ENCODE peak calls at places on chromosomes 2 and 18, in six cellular contexts. J, X, D, A, F and P are unnamed samples.

GRCh38 chr2:237092920-237093781 is 7.5 kb downstream of the COPS8 start:
- DNase-seq in D (peak; percentile 87), A (no peak), X (no peak), J (no peak), F (peak; percentile 47), P (peak; percentile 90)

GRCh38 chr2:119223521-119224390 is at the start of gene STEAP3:
- DNase-seq in A (peak; percentile 86), J (peak; percentile 96), X (no peak), F (peak; percentile 93), D (peak; percentile 40), P (peak; percentile 36)

GRCh38 chr2:151861171-151861570 is 33.0 kb upstream of the ARL5A start:
- DNase-seq in A (no peak), J (no peak), D (no peak), F (no peak), X (no peak), P (no peak)

GRCh38 chr2:12177052-12177994 is 430.9 kb downstream of the LPIN1 start:
- DNase-seq in F (peak; percentile 80), X (no peak), A (peak; percentile 32), D (peak; percentile 62), J (peak; percentile 95), P (peak; percentile 70)

GRCh38 chr2:12513339-12513738 is 203.4 kb upstream of the TRIB2 start:
- DNase-seq in D (no peak), F (no peak), A (no peak), J (no peak), X (no peak), P (no peak)

GRCh38 chr2:190119257-190119656 is 56.7 kb upstream of the MSTN start:
- DNase-seq in X (no peak), F (no peak), A (peak; percentile 15), J (peak; percentile 29), D (peak; percentile 21), P (peak; percentile 21)

GRCh38 chr18:8426401-8426800 is 182.8 kb upstream of the RAB12 start:
- DNase-seq in J (peak; percentile 40), D (no peak), X (no peak), F (no peak), A (no peak), P (no peak)

GRCh38 chr2:160859086-160859485 is 301.1 kb upstream of the TANK start:
- DNase-seq in A (no peak), J (no peak), F (peak; percentile 8), X (no peak), D (peak; percentile 46), P (no peak)

GRCh38 chr2:239466046-239466754 is 65.4 kb upstream of the HDAC4 start:
- DNase-seq in A (no peak), X (no peak), F (no peak), J (no peak), D (no peak), P (peak; percentile 24)

GRCh38 chr2:26590960-26591618 is 50.1 kb downstream of the CIB4 start:
- DNase-seq in J (peak; percentile 24), A (no peak), X (no peak), F (peak; percentile 8), D (no peak), P (no peak)

GRCh38 chr2:237964578-237965404 is 2.0 kb upstream of the UBE2F start:
- DNase-seq in X (no peak), F (no peak), A (no peak), D (peak; percentile 96), J (no peak), P (peak; percentile 90)

GRCh38 chr2:176843208-176843607 is 369.4 kb upstream of the HNRNPA3 start:
- DNase-seq in A (no peak), D (no peak), J (no peak), X (no peak), F (no peak), P (no peak)

GRCh38 chr18:50726960-50727589 is 92.7 kb downstream of the MRO start:
- DNase-seq in J (no peak), F (no peak), A (no peak), D (no peak), X (no peak), P (no peak)

GRCh38 chr2:37052600-37053332 is 31.4 kb downstream of the HEATR5B start:
- DNase-seq in F (no peak), J (no peak), X (no peak), D (no peak), A (no peak), P (no peak)

GRCh38 chr2:72745679-72746368 is 80.0 kb downstream of the EXOC6B start:
- DNase-seq in D (peak; percentile 88), J (peak; percentile 69), A (no peak), X (peak; percentile 17), F (peak; percentile 21), P (peak; percentile 73)

GRCh38 chr2:128421861-128422311 is 103.2 kb upstream of the HS6ST1 start:
- DNase-seq in A (no peak), D (no peak), X (no peak), F (no peak), J (no peak), P (no peak)

GRCh38 chr2:28437918-28438317 is 45.3 kb downstream of the FOSL2 start:
- DNase-seq in X (no peak), F (no peak), J (no peak), A (no peak), D (no peak), P (no peak)

GRCh38 chr2:10141736-10142639 is 19.4 kb downstream of the RRM2 start:
- DNase-seq in A (peak; percentile 38), D (no peak), F (peak; percentile 88), X (peak; percentile 42), J (peak; percentile 51), P (no peak)

GRCh38 chr2:222900354-222900753 is 39.5 kb downstream of the ACSL3 start:
- DNase-seq in D (peak; percentile 31), J (no peak), A (no peak), F (no peak), X (no peak), P (peak; percentile 49)

GRCh38 chr2:197591706-197592072 is 75.8 kb downstream of the MOB4 start:
- DNase-seq in J (no peak), A (no peak), D (no peak), X (no peak), F (no peak), P (no peak)

GRCh38 chr2:150911766-150912280 is 349.8 kb downstream of the RBM43 start:
- DNase-seq in X (no peak), D (peak; percentile 97), A (peak; percentile 18), J (peak; percentile 92), F (no peak), P (peak; percentile 97)

GRCh38 chr2:141611981-141612380 is 518.8 kb downstream of the LRP1B start:
- DNase-seq in X (no peak), F (no peak), A (no peak), D (peak; percentile 49), J (no peak), P (peak; percentile 60)

DNA sequence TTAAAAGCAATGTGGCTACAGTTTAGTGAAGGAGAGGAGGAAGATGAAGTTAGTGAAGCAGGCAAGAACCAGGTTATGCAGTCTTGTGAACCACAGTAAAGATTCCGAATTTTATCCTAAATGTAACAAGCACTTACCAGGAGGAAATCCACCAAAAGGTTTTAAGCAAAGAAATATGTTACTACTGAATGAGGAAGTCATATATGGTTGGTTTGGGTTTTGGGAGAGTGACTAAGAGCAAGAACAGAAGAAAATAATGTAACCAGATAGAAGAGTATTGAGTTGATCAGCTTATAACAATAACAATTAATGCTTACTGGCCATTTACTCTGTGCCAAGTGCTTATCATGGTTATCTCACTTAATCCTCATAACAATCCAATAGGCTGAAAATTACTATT is 1.9 kb downstream of the USP37 start:
- DNase-seq in J (peak; percentile 33), A (no peak), X (no peak), F (no peak), D (no peak), P (no peak)
- H3K4me3 ChIP-seq in J (peak overlapping the region; percentile 75), A (no peak overlapping the region), X (no peak overlapping the region), F (no peak overlapping the region), D (no peak overlapping the region), P (no peak overlapping the region)

DNA sequence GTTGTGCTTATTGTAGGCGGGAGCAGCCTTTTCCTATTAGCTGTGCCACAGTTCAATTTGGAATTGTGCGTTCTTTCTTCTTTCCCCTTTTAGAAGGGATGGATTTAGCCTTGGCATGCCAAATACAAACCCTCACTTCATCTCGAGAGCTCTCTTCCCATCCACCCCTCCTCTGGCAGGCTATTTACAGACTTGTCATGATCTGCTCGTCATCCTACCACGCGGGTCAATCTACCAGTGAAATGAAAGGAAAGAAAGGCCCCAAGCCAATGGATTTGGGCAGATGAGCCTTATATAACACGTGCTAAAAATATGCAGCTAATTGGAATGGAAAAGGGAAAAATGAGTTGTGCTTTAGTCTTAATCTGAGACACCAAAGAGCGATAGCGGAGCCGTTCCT is 277.5 kb downstream of the PRKCE start:
- DNase-seq in D (no peak), F (no peak), X (no peak), J (no peak), A (no peak), P (no peak)
- H3K4me3 ChIP-seq in D (no peak overlapping the region), F (no peak overlapping the region), X (no peak overlapping the region), J (no peak overlapping the region), A (no peak overlapping the region), P (no peak overlapping the region)

GRCh38 chr18:79458131-79458838 is 62.6 kb downstream of the NFATC1 start:
- DNase-seq in X (no peak), F (no peak), A (peak; percentile 77), D (peak; percentile 93), J (no peak), P (peak; percentile 81)
- H3K4me3 ChIP-seq in X (no peak overlapping the region), F (no peak overlapping the region), A (no peak overlapping the region), D (peak overlapping the region; percentile 12), J (no peak overlapping the region), P (peak overlapping the region; percentile 2)

GRCh38 chr2:1641498-1641897 is 102.8 kb downstream of the PXDN start:
- DNase-seq in J (no peak), D (peak; percentile 26), A (no peak), X (no peak), F (no peak), P (no peak)

GRCh38 chr2:1643220-1643619 is 101.1 kb downstream of the PXDN start:
- DNase-seq in F (peak; percentile 64), A (no peak), X (no peak), D (no peak), J (no peak), P (no peak)

GRCh38 chr2:1642066-1642861 is 102.1 kb downstream of the PXDN start:
- DNase-seq in X (no peak), J (no peak), A (no peak), F (no peak), D (no peak), P (no peak)

GRCh38 chr2:1645761-1646476 is 98.4 kb downstream of the PXDN start:
- DNase-seq in A (no peak), J (no peak), X (no peak), D (no peak), F (no peak), P (no peak)

DNA sequence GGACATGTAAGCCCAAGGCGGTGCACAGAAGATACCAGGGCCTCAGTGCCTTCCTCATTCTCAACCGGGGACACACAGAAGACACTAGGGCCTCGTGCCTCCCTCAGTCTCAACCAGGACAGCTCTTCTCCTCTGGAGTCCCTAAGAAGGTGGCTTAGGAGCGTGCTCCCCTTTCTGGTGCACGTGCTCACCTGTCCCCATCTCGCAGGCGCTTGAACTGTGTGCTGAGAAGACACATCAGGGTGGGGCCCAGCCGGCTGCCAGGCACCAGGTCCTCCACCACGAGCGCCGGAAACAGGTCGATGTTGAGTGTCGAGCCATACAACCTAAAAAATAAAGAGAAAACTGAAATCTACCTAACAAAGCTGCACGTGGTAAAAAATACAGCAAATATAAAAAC is 99.9 kb downstream of the PXDN start:
- DNase-seq in D (no peak), X (no peak), F (no peak), A (no peak), J (no peak), P (no peak)
- H3K4me3 ChIP-seq in D (no peak overlapping the region), X (no peak overlapping the region), F (no peak overlapping the region), A (no peak overlapping the region), J (no peak overlapping the region), P (no peak overlapping the region)